ENCODE peak calls at places on chromosomes 3 and 15, in seven cellular contexts. S is H1, B is HCT116, X is SK-N-SH, Z is GM12878, F is K562, R is HepG2. I is an unnamed sample.

GRCh38 chr3:52058111-52058510 is 1.7 kb upstream of the DUSP7 start:
- DNase-seq in S (no peak), B (no peak), X (no peak), Z (no peak), F (no peak), R (no peak), I (no peak)

GRCh38 chr3:132255041-132255745 is 62.0 kb upstream of the ACP3 start:
- DNase-seq in S (no peak), B (no peak), X (no peak), Z (no peak), F (no peak), R (no peak), I (peak)

GRCh38 chr3:183381179-183381578 is 47.2 kb downstream of the MCF2L2 start:
- DNase-seq in S (no peak), B (no peak), X (no peak), Z (no peak), F (peak), R (no peak), I (peak)

GRCh38 chr15:55222588-55222987 is 25.8 kb upstream of the RSL24D1 start:
- DNase-seq in S (no peak), B (no peak), X (no peak), Z (peak), F (no peak), R (no peak), I (no peak)

GRCh38 chr3:113825090-113825489 is 13.5 kb upstream of the GRAMD1C start:
- DNase-seq in S (no peak), B (no peak), X (peak), Z (peak), F (peak), R (no peak), I (peak)

GRCh38 chr3:108102420-108103039 is 11.7 kb upstream of the CD47 start:
- DNase-seq in S (no peak), B (no peak), X (no peak), Z (no peak), F (no peak), R (no peak), I (no peak)

GRCh38 chr3:4627651-4628375 is 134.7 kb downstream of the ITPR1 start:
- DNase-seq in S (no peak), B (no peak), X (no peak), Z (no peak), F (no peak), R (no peak), I (no peak)

GRCh38 chr3:158789592-158789991 is 12.3 kb upstream of the MFSD1 start:
- DNase-seq in S (no peak), B (no peak), X (peak), Z (no peak), F (peak), R (peak), I (no peak)

GRCh38 chr3:106176734-106177133 is 307.9 kb upstream of the CBLB start:
- DNase-seq in S (no peak), B (no peak), X (no peak), Z (peak), F (no peak), R (no peak), I (no peak)

GRCh38 chr3:193794002-193794835 is 201.2 kb downstream of the OPA1 start:
- DNase-seq in S (no peak), B (no peak), X (no peak), Z (no peak), F (peak), R (peak), I (no peak)

GRCh38 chr3:33063651-33064051 is 33.3 kb downstream of the GLB1 start:
- DNase-seq in S (no peak), B (no peak), X (no peak), Z (peak), F (no peak), R (no peak), I (no peak)

GRCh38 chr3:16388850-16389411 is 123.9 kb downstream of the OXNAD1 start:
- DNase-seq in S (no peak), B (no peak), X (no peak), Z (no peak), F (no peak), R (no peak), I (no peak)

GRCh38 chr3:13496879-13497278 is 16.8 kb downstream of the HDAC11 start:
- DNase-seq in S (no peak), B (no peak), X (no peak), Z (no peak), F (no peak), R (no peak), I (no peak)

GRCh38 chr15:101315736-101316135 is 20.7 kb upstream of the SNRPA1 start:
- DNase-seq in S (no peak), B (no peak), X (no peak), Z (no peak), F (no peak), R (no peak), I (no peak)

GRCh38 chr3:23987376-23987775 is 42.3 kb downstream of the NR1D2 start:
- DNase-seq in S (no peak), B (no peak), X (no peak), Z (no peak), F (no peak), R (no peak), I (no peak)

GRCh38 chr3:157135671-157136396 is 24.1 kb downstream of the CCNL1 start:
- DNase-seq in S (no peak), B (no peak), X (no peak), Z (no peak), F (peak), R (peak), I (no peak)

GRCh38 chr3:170360916-170361315 is 3.4 kb downstream of the SKIL start:
- DNase-seq in S (no peak), B (no peak), X (no peak), Z (no peak), F (no peak), R (no peak), I (no peak)

GRCh38 chr15:34637305-34637704 is 53.9 kb upstream of the GOLGA8B start:
- DNase-seq in S (no peak), B (no peak), X (no peak), Z (no peak), F (no peak), R (no peak), I (no peak)

GRCh38 chr15:51558421-51558820 is 64.2 kb downstream of the DMXL2 start:
- DNase-seq in S (no peak), B (no peak), X (no peak), Z (no peak), F (no peak), R (no peak), I (no peak)
- TF ChIP-seq JUND in S (no peak), B (no peak), X (no peak), Z (no peak), F (no peak), R (no peak), I (no peak)

GRCh38 chr15:98799461-98799971 is 151.2 kb downstream of the IGF1R start:
- DNase-seq in S (no peak), B (no peak), X (no peak), Z (no peak), F (no peak), R (peak), I (no peak)
- TF ChIP-seq JUND in S (no peak), B (no peak), X (no peak), Z (no peak), F (no peak), R (no peak), I (no peak)

DNA sequence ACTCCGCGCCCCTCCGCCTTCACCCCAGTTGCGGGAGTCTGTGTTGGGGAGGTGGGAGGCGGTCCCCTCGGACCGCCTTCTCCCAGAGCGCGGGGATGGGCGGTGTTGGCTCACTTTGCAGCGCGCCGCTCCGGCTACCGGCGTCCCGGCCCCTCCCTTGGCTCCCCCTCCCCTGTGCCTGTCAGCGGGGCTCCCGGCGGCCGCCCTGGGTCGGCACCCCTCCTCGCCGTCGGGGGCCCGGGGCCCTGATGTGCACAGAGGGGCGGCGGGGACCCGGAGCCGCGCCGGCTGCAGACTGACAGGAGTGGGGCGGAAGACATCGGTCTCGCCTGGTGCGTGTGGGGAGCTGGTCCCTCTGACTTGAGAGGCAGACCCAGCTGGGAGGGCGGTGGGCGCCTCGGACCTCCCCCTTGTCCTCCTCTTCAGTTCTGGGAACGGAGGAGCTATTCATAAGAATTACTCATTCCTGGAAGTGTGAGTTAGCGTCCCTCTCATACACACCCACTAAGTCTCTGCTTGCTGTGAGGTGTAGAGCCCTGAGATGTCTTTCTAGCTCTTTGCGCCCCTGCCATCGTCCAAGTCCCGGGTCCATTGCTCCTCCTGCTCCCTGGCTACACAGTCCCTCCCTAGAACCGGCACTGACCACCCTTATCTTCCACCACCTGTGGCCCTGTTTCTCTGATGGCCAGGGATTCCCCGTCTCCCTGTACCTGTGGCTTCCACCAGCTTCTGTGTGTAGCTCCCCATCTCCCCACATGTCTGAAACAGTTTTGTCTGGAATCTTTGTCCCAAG is 42.3 kb upstream of the ROPN1 start:
- DNase-seq in S (no peak), B (no peak), X (peak), Z (no peak), F (peak), R (no peak), I (no peak)
- TF ChIP-seq JUND in S (no peak), B (no peak), X (no peak), Z (no peak), F (no peak), R (no peak), I (no peak)

GRCh38 chr3:42662813-42663535 is 9.5 kb downstream of the ZBTB47 start:
- DNase-seq in S (no peak), B (no peak), X (no peak), Z (no peak), F (no peak), R (no peak), I (no peak)

GRCh38 chr3:42660131-42660715 is 6.7 kb downstream of the ZBTB47 start:
- DNase-seq in S (no peak), B (no peak), X (no peak), Z (no peak), F (no peak), R (no peak), I (no peak)

GRCh38 chr3:42662037-42662812 is 8.7 kb downstream of the ZBTB47 start:
- DNase-seq in S (no peak), B (no peak), X (no peak), Z (no peak), F (no peak), R (no peak), I (no peak)

GRCh38 chr3:42660898-42661297 is 7.4 kb downstream of the ZBTB47 start:
- DNase-seq in S (no peak), B (no peak), X (no peak), Z (no peak), F (peak), R (peak), I (no peak)

GRCh38 chr3:42661593-42662022 is 8.1 kb downstream of the ZBTB47 start:
- DNase-seq in S (no peak), B (no peak), X (no peak), Z (no peak), F (no peak), R (no peak), I (peak)
- TF ChIP-seq JUND in S (no peak), B (no peak), X (no peak), Z (no peak), F (no peak), R (no peak), I (no peak)

GRCh38 chr3:194928831-194929594 is 243.3 kb downstream of the FAM43A start:
- DNase-seq in S (peak), B (peak), X (no peak), Z (no peak), F (peak), R (no peak), I (no peak)

GRCh38 chr3:194930439-194931204 is 244.9 kb downstream of the FAM43A start:
- DNase-seq in S (no peak), B (no peak), X (peak), Z (no peak), F (no peak), R (peak), I (no peak)

GRCh38 chr3:194928183-194928736 is 242.6 kb downstream of the FAM43A start:
- DNase-seq in S (no peak), B (no peak), X (no peak), Z (no peak), F (no peak), R (no peak), I (no peak)

GRCh38 chr3:194931366-194931765 is 245.7 kb downstream of the FAM43A start:
- DNase-seq in S (no peak), B (no peak), X (no peak), Z (no peak), F (no peak), R (no peak), I (no peak)

GRCh38 chr3:194925614-194926013 is 239.9 kb downstream of the FAM43A start:
- DNase-seq in S (no peak), B (no peak), X (no peak), Z (no peak), F (no peak), R (no peak), I (no peak)
- TF ChIP-seq JUND in S (no peak), B (no peak), X (no peak), Z (no peak), F (no peak), R (no peak), I (no peak)

DNA sequence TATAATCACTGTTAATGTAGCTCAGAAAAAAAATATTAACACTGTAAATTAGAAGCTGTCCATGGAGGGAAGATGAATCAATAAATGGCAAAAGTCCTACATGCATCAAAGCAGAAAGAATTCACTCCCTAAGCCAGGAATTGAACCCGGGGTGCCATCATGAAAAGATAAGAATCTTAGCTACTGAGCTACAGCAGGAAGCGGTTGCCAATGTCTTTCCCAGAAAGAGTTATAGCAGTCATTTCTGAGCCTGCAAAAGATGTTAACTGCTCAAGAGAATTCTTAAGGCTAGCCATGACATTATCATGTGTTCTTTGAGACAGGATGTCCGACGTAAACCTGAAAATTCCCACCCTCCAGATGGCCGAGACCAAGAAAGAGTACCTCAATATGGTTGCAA is 47.4 kb upstream of the MKRN3 start:
- DNase-seq in S (no peak), B (no peak), X (no peak), Z (no peak), F (no peak), R (no peak), I (no peak)
- TF ChIP-seq JUND in S (no peak), B (no peak), X (no peak), Z (no peak), F (no peak), R (no peak), I (no peak)

DNA sequence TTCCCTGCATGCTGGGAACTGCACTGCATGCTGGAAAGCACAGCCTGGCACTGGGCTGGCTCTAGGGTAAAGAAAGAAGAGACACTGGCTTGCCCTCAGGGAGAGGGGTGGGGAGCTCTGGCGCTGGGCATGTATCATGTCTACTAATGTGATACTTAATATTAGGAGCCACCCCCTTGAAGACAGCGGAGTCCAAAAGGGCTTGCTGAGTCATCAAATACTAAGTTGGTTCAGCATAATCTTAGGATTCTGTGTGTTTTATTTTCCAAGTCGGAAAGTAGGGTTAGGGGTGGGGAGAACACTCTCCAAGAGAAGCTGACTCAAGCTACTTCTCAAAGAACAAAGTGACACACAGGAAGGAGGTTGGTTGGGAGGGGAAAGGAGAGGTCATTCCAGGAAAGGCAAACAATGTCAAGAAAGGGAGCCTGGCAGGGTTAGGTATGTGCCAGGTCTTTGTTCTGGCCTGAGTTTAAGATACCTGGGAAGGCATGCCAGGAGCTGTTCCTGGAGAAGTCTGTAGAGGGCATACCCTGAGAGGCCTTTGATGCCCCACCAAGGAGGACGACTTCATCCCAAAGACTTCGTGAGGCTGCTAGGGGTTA is 237.8 kb upstream of the NR2E3 start:
- DNase-seq in S (peak), B (peak), X (no peak), Z (no peak), F (no peak), R (no peak), I (no peak)
- TF ChIP-seq JUND in S (peak), B (no peak), X (no peak), Z (no peak), F (no peak), R (no peak), I (no peak)

DNA sequence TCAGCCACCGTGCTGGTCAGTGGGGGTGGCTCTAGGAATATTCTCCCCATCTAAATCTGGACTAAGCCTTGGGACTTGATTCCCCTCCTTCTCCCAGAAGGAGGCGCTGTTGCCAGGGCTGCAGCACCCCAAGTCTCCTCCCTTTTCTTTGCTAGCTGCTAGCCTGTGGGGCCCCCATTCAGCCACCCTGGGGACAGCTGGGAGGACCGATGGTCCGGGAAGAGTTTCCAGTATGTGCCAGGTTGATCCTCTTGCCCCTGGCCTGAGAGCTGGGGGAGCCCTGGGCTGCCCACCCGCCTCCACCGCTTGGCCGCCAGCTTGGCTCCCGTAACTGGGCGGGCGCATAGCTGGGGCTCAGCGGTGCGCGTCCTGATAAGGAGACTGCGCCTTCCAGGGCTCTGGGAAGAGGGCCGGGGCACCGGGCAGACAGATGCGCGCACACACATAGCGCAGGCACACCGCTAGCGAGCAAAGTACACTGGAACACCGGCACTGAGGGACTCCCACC is 4.2 kb downstream of the SMAD6 start:
- DNase-seq in S (no peak), B (no peak), X (peak), Z (no peak), F (peak), R (no peak), I (no peak)
- TF ChIP-seq JUND in S (no peak), B (no peak), X (no peak), Z (no peak), F (no peak), R (no peak), I (no peak)

GRCh38 chr15:22866066-22866465 is 27.6 kb downstream of the NIPA2 start:
- DNase-seq in S (no peak), B (no peak), X (no peak), Z (no peak), F (no peak), R (no peak), I (peak)
- TF ChIP-seq JUND in S (no peak), B (no peak), X (no peak), Z (no peak), F (no peak), R (no peak), I (no peak)

GRCh38 chr3:184552863-184553262 is 8.7 kb upstream of the EPHB3 start:
- DNase-seq in S (no peak), B (no peak), X (no peak), Z (no peak), F (no peak), R (no peak), I (no peak)

GRCh38 chr3:184551614-184552256 is 9.8 kb upstream of the EPHB3 start:
- DNase-seq in S (no peak), B (no peak), X (no peak), Z (no peak), F (no peak), R (no peak), I (no peak)

GRCh38 chr3:184554470-184554869 is 7.1 kb upstream of the EPHB3 start:
- DNase-seq in S (no peak), B (no peak), X (no peak), Z (no peak), F (no peak), R (no peak), I (no peak)

GRCh38 chr3:184552296-184552695 is 9.3 kb upstream of the EPHB3 start:
- DNase-seq in S (no peak), B (no peak), X (no peak), Z (no peak), F (no peak), R (no peak), I (no peak)

GRCh38 chr3:184553385-184553784 is 8.2 kb upstream of the EPHB3 start:
- DNase-seq in S (no peak), B (no peak), X (no peak), Z (no peak), F (no peak), R (no peak), I (no peak)
- TF ChIP-seq JUND in S (no peak), B (no peak), X (no peak), Z (no peak), F (no peak), R (no peak), I (no peak)

I was measured in T47D.